ENCODE peak calls at places on chromosomes 12 and 14, in six cellular contexts. V is HFF-Myc, W is brain microvascular endothelial cell, A is transverse colon, D is PC-9, G is A549. R is an unnamed sample.

GRCh38 chr12:100372846-100373245 is 16.0 kb downstream of the SLC17A8 start:
- DNase-seq in V (no peak), W (no peak), G (no peak), D (no peak), A (no peak), R (no peak)

GRCh38 chr12:62522984-62523383 is 56.4 kb downstream of the MON2 start:
- DNase-seq in V (no peak), W (no peak), G (peak), D (no peak), A (no peak), R (no peak)

GRCh38 chr12:110058875-110059615 is 10.7 kb upstream of the C12orf76 start:
- DNase-seq in W (no peak), D (no peak), A (no peak), V (no peak), G (no peak), R (no peak)

GRCh38 chr14:105499256-105500035 is 8.4 kb downstream of the TEDC1 start:
- DNase-seq in A (no peak), G (no peak), D (no peak), W (no peak), V (no peak), R (no peak)

GRCh38 chr12:92933606-92934005 is 4.5 kb upstream of the EEA1 start:
- DNase-seq in W (no peak), G (no peak), V (no peak), D (no peak), A (no peak), R (no peak)

GRCh38 chr14:76653875-76654572 is 107.2 kb upstream of the VASH1 start:
- DNase-seq in D (no peak), G (no peak), V (no peak), W (no peak), A (no peak), R (no peak)

GRCh38 chr12:108635201-108635996 is 1.7 kb upstream of the SELPLG start:
- DNase-seq in W (no peak), G (no peak), D (no peak), V (no peak), A (peak), R (no peak)

GRCh38 chr12:64187370-64187769 is 34.7 kb downstream of the KICS2 start:
- DNase-seq in D (peak), G (no peak), V (no peak), W (peak), A (no peak), R (no peak)

GRCh38 chr12:91178139-91178561 is 4.5 kb downstream of the DCN start:
- DNase-seq in G (peak), W (no peak), D (no peak), A (no peak), V (no peak), R (no peak)

GRCh38 chr12:69404851-69405365 is 45.4 kb downstream of the YEATS4 start:
- DNase-seq in G (peak), D (no peak), A (no peak), V (no peak), W (peak), R (no peak)

GRCh38 chr14:99885649-99885958 is 92.4 kb downstream of the EML1 start:
- DNase-seq in D (no peak), A (no peak), G (no peak), W (no peak), V (no peak), R (no peak)

GRCh38 chr12:19967001-19967400 is 401.3 kb upstream of the PDE3A start:
- DNase-seq in G (peak), W (no peak), A (no peak), V (no peak), D (no peak), R (no peak)

GRCh38 chr12:57106021-57106708 is 5.0 kb downstream of the STAT6 start:
- DNase-seq in W (no peak), V (no peak), D (no peak), G (no peak), A (no peak), R (no peak)

GRCh38 chr12:103571286-103571685 is 15.8 kb upstream of the STAB2 start:
- DNase-seq in G (no peak), A (peak), W (no peak), D (no peak), V (no peak), R (peak)

GRCh38 chr12:91180577-91180976 is 2.0 kb downstream of the DCN start:
- DNase-seq in A (no peak), W (peak), G (no peak), V (peak), D (no peak), R (no peak)

GRCh38 chr12:47741340-47741703 is 16.0 kb upstream of the ENDOU start:
- DNase-seq in A (peak), G (no peak), W (no peak), V (no peak), D (no peak), R (peak)

DNA sequence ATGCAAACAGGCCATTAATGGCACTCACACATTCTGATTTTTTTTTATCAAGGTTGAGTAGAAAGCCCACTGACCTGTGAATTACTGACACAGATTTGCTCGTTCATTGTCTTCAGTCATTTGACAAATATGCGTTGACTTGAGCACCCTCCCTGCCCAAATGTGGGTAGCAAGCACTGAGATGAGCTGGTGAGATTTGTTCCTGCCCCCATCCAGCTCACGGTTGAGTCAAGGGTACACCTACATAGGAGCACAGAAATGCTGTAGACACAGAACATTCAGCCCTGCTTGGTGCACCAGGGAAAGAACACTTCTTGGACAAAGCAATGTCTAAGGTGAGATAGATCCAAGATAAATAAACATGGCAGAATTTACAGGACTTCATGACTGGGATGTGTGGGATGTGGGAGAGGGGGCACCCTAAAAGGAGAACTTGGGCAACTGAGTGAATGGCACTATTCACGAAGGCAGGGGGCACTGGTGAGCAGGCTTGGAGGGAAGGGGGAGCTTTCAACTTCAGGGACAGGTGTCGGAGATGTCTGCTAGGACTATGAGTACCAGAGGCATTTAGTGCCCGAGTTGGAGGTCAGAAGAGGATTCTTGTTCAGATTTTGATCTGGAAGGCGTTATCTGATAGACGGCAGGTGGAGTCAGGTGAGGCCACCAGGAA is 213.4 kb downstream of the VRK1 start:
- DNase-seq in W (no peak), G (no peak), V (no peak), D (no peak), A (no peak), R (no peak)
- TF ChIP-seq CTCF in W (no peak), G (no peak), V (no peak), D (no peak), A (no peak), R (no peak)

GRCh38 chr14:29710015-29710414 is 217.6 kb downstream of the PRKD1 start:
- DNase-seq in D (no peak), V (no peak), W (no peak), A (no peak), G (no peak), R (peak)
- TF ChIP-seq CTCF in D (no peak), V (peak), W (peak), A (no peak), G (no peak), R (no peak)

GRCh38 chr12:118064608-118065007 is 3.6 kb upstream of the WSB2 start:
- DNase-seq in A (no peak), W (no peak), G (no peak), V (no peak), D (no peak), R (no peak)
- TF ChIP-seq CTCF in A (no peak), W (peak), G (no peak), V (no peak), D (no peak), R (no peak)

GRCh38 chr14:94636744-94637412 is 24.7 kb downstream of the SERPINA3 start:
- DNase-seq in D (no peak), A (no peak), W (peak), V (no peak), G (peak), R (no peak)
- TF ChIP-seq CTCF in D (no peak), A (no peak), W (peak), V (no peak), G (peak), R (peak)

GRCh38 chr12:2356601-2357125 is 303.9 kb downstream of the CACNA1C start:
- DNase-seq in A (no peak), W (no peak), D (no peak), V (no peak), G (no peak), R (no peak)

GRCh38 chr12:2353691-2354090 is 300.9 kb downstream of the CACNA1C start:
- DNase-seq in A (no peak), V (no peak), D (no peak), G (no peak), W (no peak), R (no peak)

GRCh38 chr12:2354151-2354991 is 301.6 kb downstream of the CACNA1C start:
- DNase-seq in W (no peak), D (no peak), G (no peak), A (no peak), V (no peak), R (no peak)

GRCh38 chr12:2355198-2355597 is 302.4 kb downstream of the CACNA1C start:
- DNase-seq in V (no peak), W (no peak), D (no peak), A (no peak), G (no peak), R (no peak)

GRCh38 chr12:2355604-2356003 is 302.8 kb downstream of the CACNA1C start:
- DNase-seq in D (no peak), A (no peak), G (no peak), W (no peak), V (no peak), R (no peak)
- TF ChIP-seq CTCF in D (no peak), A (no peak), G (no peak), W (no peak), V (no peak), R (no peak)

DNA sequence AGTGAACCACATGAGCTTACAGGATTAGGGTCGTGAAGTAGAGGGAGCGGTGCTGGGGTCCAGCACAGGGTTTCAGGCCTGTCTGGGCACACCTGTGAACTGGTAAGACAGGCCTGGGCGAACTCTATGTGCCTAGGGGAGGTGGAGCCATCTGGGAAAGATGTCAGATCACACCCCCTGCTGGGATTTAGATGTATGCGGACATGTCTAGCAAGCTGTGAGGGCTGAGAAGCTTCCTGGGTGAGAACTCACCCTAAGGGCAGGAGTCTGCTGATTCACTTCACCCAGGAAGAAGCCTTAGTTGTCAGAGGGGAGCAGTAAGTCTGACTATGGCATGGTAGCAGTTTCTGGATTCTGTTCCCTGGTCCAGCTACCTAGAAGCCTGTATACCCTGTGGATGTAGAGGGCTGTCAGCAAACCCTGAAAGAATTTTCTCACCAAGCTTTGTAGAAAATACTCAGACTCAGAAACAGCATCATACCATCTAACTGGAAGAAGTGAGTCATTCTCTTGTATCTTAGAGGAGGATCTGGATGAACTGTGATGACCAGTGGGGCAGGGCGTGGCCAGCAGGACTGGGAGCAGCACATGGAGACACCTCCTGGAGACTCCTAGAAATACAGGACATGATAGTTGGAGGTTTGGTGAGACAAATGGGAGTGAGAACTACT is 11.2 kb upstream of the PYGL start:
- DNase-seq in W (peak), D (peak), V (peak), A (peak), G (peak), R (peak)
- TF ChIP-seq CTCF in W (peak), D (peak), V (peak), A (peak), G (peak), R (no peak)

GRCh38 chr14:95872777-95873176 is 3.9 kb upstream of the TUNAR start:
- DNase-seq in A (no peak), G (no peak), V (no peak), D (no peak), W (no peak), R (no peak)

GRCh38 chr14:95877633-95878032 is 1.0 kb downstream of the TUNAR start:
- DNase-seq in W (no peak), V (no peak), A (no peak), D (no peak), G (no peak), R (no peak)

GRCh38 chr14:95875831-95876768 is 532 bp upstream of the TUNAR start:
- DNase-seq in G (no peak), D (no peak), W (no peak), A (no peak), V (no peak), R (no peak)

GRCh38 chr14:95871531-95871930 is 5.1 kb upstream of the TUNAR start:
- DNase-seq in V (no peak), W (no peak), D (no peak), A (no peak), G (no peak), R (no peak)

GRCh38 chr14:95876769-95877490 is at the start of gene TUNAR:
- DNase-seq in G (no peak), V (no peak), A (no peak), D (no peak), W (no peak), R (no peak)
- TF ChIP-seq CTCF in G (no peak), V (no peak), A (no peak), D (no peak), W (no peak), R (no peak)

GRCh38 chr12:98954506-98954905 is 309.4 kb downstream of the APAF1 start:
- DNase-seq in A (no peak), D (no peak), G (no peak), V (no peak), W (no peak), R (no peak)

GRCh38 chr12:98951401-98951800 is 306.3 kb downstream of the APAF1 start:
- DNase-seq in W (no peak), A (no peak), V (no peak), G (no peak), D (no peak), R (no peak)

GRCh38 chr12:98955284-98955683 is 310.2 kb downstream of the APAF1 start:
- DNase-seq in D (no peak), A (no peak), V (no peak), W (peak), G (peak), R (peak)
- TF ChIP-seq CTCF in D (peak), A (no peak), V (peak), W (peak), G (peak), R (peak)

GRCh38 chr12:122872815-122873361 is 23.0 kb downstream of the VPS37B start:
- DNase-seq in G (no peak), V (no peak), W (no peak), A (no peak), D (no peak), R (no peak)
- TF ChIP-seq CTCF in G (no peak), V (peak), W (no peak), A (no peak), D (no peak), R (no peak)

GRCh38 chr12:65875635-65876034 is 51.4 kb downstream of the HMGA2 start:
- DNase-seq in W (no peak), G (no peak), V (no peak), D (no peak), A (no peak), R (no peak)

GRCh38 chr12:65879878-65880277 is 55.6 kb downstream of the HMGA2 start:
- DNase-seq in D (peak), G (no peak), V (no peak), W (peak), A (no peak), R (no peak)

GRCh38 chr12:65876898-65877721 is 52.8 kb downstream of the HMGA2 start:
- DNase-seq in A (no peak), G (no peak), V (no peak), W (no peak), D (peak), R (peak)

GRCh38 chr12:65877836-65878235 is 53.6 kb downstream of the HMGA2 start:
- DNase-seq in V (no peak), D (no peak), G (no peak), W (no peak), A (no peak), R (no peak)

GRCh38 chr12:65878540-65878939 is 54.3 kb downstream of the HMGA2 start:
- DNase-seq in W (no peak), D (peak), V (no peak), G (peak), A (no peak), R (peak)
- TF ChIP-seq CTCF in W (peak), D (peak), V (peak), G (peak), A (no peak), R (no peak)